ENCODE peak calls at places on chromosomes 11 and 22, in seven cellular contexts. T, R, O, W, U, J and I are unnamed samples.

GRCh38 chr22:44638966-44639739 is 62.9 kb upstream of the PRR5 start:
- DNase-seq in U (no peak), W (no peak), O (no peak), T (no peak), R (no peak), J (no peak), I (no peak)

GRCh38 chr22:42939451-42939881 is 75.5 kb downstream of the PACSIN2 start:
- DNase-seq in T (no peak), R (no peak), W (no peak), J (no peak), O (no peak), U (peak), I (no peak)

GRCh38 chr11:61353109-61354067 is 8.3 kb downstream of the CYB561A3 start:
- DNase-seq in W (no peak), U (no peak), T (no peak), O (no peak), J (no peak), R (no peak), I (no peak)

GRCh38 chr22:31192513-31192912 is 19.6 kb upstream of the LIMK2 start:
- DNase-seq in W (no peak), O (no peak), U (peak), J (peak), T (peak), R (no peak), I (peak)

GRCh38 chr22:29129644-29130201 is 56.9 kb downstream of the KREMEN1 start:
- DNase-seq in T (no peak), O (no peak), R (no peak), J (no peak), W (no peak), U (no peak), I (no peak)

GRCh38 chr22:32723632-32724031 is 77.9 kb upstream of the TIMP3 start:
- DNase-seq in W (no peak), T (peak), R (no peak), O (no peak), U (no peak), J (no peak), I (peak)

GRCh38 chr22:18000441-18001039 is 23.8 kb downstream of the MICAL3 start:
- DNase-seq in O (peak), W (peak), T (no peak), U (peak), J (no peak), R (no peak), I (peak)

GRCh38 chr11:95299078-95299611 is 68.1 kb upstream of the SESN3 start:
- DNase-seq in J (no peak), R (no peak), W (no peak), U (no peak), O (no peak), T (no peak), I (peak)

GRCh38 chr11:94131363-94132115 is 2.9 kb downstream of the PANX1 start:
- DNase-seq in R (no peak), W (peak), T (peak), O (no peak), U (no peak), J (no peak), I (peak)

GRCh38 chr22:50485221-50486131 is 1.2 kb upstream of the MIOX start:
- DNase-seq in T (no peak), J (peak), W (no peak), U (no peak), R (no peak), O (no peak), I (no peak)

GRCh38 chr11:64250875-64251721 is at the start of gene PLCB3:
- DNase-seq in W (peak), T (no peak), O (peak), U (peak), J (no peak), R (peak), I (peak)

GRCh38 chr22:47835726-47836125 is 1073.3 kb downstream of the TBC1D22A start:
- DNase-seq in T (peak), R (no peak), J (peak), U (no peak), O (no peak), W (no peak), I (peak)

GRCh38 chr11:102879801-102880200 is 5.0 kb upstream of the MMP12 start:
- DNase-seq in T (no peak), O (no peak), W (no peak), J (no peak), R (no peak), U (no peak), I (no peak)

GRCh38 chr11:76735841-76736240 is 47.3 kb upstream of the TSKU start:
- DNase-seq in J (no peak), R (no peak), T (no peak), W (no peak), O (no peak), U (peak), I (no peak)

GRCh38 chr11:32173435-32173834 is 82.6 kb downstream of the RCN1 start:
- DNase-seq in O (peak), U (peak), T (peak), R (peak), W (peak), J (peak), I (peak)

GRCh38 chr22:40769761-40770160 is 49.4 kb downstream of the SLC25A17 start:
- DNase-seq in R (no peak), J (no peak), U (no peak), T (no peak), O (no peak), W (no peak), I (no peak)

GRCh38 chr11:120880791-120881190 is 143.1 kb upstream of the TBCEL start:
- DNase-seq in T (no peak), O (no peak), U (no peak), J (no peak), R (no peak), W (no peak), I (no peak)

GRCh38 chr11:65434057-65434666 is 11.6 kb downstream of the NEAT1 start:
- DNase-seq in R (no peak), O (no peak), W (no peak), U (no peak), J (no peak), T (peak), I (peak)

GRCh38 chr11:19683141-19683805 is 29.4 kb upstream of the NAV2 start:
- DNase-seq in U (no peak), W (no peak), R (no peak), T (no peak), O (no peak), J (no peak), I (no peak)

GRCh38 chr11:114262681-114263509 is 33.3 kb upstream of the NNMT start:
- DNase-seq in U (peak), O (no peak), T (peak), W (no peak), J (no peak), R (peak), I (peak)

GRCh38 chr11:131914299-131914902 is 544.0 kb downstream of the NTM start:
- DNase-seq in J (no peak), W (no peak), U (no peak), R (no peak), O (no peak), T (peak), I (no peak)

GRCh38 chr11:2129699-2130366 is 9.4 kb downstream of the IGF2 start:
- DNase-seq in W (peak), J (no peak), T (no peak), R (no peak), O (no peak), U (no peak), I (no peak)
- H3K18ac ChIP-seq in W (no peak), J (no peak), T (no peak), R (no peak), O (peak), U (no peak), I (no peak)

GRCh38 chr11:92141725-92142124 is 82.9 kb upstream of the FAT3 start:
- DNase-seq in R (no peak), O (no peak), W (no peak), T (no peak), U (no peak), J (no peak), I (no peak)

GRCh38 chr11:92140021-92140420 is 84.6 kb upstream of the FAT3 start:
- DNase-seq in U (no peak), J (peak), W (no peak), R (no peak), T (no peak), O (no peak), I (no peak)

GRCh38 chr11:92136792-92137191 is 87.8 kb upstream of the FAT3 start:
- DNase-seq in J (peak), O (no peak), W (no peak), U (peak), R (peak), T (no peak), I (no peak)

GRCh38 chr11:92141159-92141558 is 83.5 kb upstream of the FAT3 start:
- DNase-seq in J (no peak), T (no peak), U (no peak), W (no peak), R (no peak), O (no peak), I (no peak)
- H3K18ac ChIP-seq in J (no peak), T (no peak), U (no peak), W (no peak), R (no peak), O (no peak), I (no peak)

DNA sequence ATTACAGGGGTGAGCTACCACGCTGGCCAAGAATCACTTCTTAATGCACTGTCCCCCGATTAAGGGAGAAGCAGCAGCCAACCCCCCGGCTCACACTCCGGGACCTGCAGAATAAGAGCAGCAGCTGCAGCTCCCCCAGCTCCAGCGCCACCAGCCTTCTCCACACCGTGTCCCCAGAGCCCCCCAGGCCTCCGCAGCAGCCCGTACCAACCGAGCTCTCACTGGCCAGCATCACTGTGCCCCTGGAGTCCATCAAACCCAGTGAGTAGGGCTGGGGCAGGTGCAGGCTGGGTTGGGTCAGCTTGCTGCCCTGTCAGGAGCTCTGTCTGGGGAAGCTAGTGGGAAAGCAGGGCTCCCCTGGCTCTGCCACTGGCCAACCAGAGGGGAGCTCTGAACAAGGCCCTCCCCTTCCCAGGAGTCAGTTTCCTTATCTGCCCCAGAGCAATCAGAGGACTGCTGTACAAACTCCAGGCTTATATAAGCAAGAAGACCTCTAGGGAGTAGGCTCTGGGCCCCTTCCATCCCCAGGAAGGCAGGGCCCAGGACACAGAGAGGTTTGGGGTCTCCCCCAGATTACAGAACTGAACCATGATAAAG is 8.5 kb upstream of the SH3BP1 start:
- DNase-seq in O (no peak), T (no peak), U (no peak), J (no peak), W (no peak), R (no peak), I (no peak)
- H3K18ac ChIP-seq in O (no peak), T (no peak), U (no peak), J (no peak), W (no peak), R (no peak), I (no peak)

GRCh38 chr22:22203048-22203971 is 41.3 kb upstream of the VPREB1 start:
- DNase-seq in R (no peak), U (no peak), J (no peak), O (no peak), T (no peak), W (no peak), I (no peak)
- H3K18ac ChIP-seq in R (no peak), U (no peak), J (no peak), O (no peak), T (no peak), W (no peak), I (no peak)